ENCODE peak calls at places on chromosomes 2 and 18, in five cellular contexts. G, K, A, M and J are unnamed samples.

GRCh38 chr2:71963295-71963694 is 184.4 kb downstream of the CYP26B1 start:
- DNase-seq in M (peak; percentile 67), A (no peak), G (peak; percentile 23), K (no peak), J (no peak)

GRCh38 chr2:173030541-173031485 is 44.8 kb upstream of the MAP3K20 start:
- DNase-seq in A (no peak), K (no peak), M (no peak), G (no peak), J (no peak)

GRCh38 chr2:238370482-238371372 is 50.4 kb downstream of the TRAF3IP1 start:
- DNase-seq in M (peak; percentile 71), K (peak; percentile 36), G (peak; percentile 31), A (peak; percentile 63), J (no peak)

GRCh38 chr2:114085992-114086391 is 196.1 kb downstream of the ACTR3 start:
- DNase-seq in M (no peak), K (no peak), A (no peak), G (no peak), J (no peak)

GRCh38 chr18:33440011-33440383 is 524 bp downstream of the CCDC178 start:
- DNase-seq in K (no peak), M (no peak), A (peak; percentile 23), G (peak; percentile 53), J (no peak)

GRCh38 chr2:169694894-169695260 is 608 bp downstream of the PHOSPHO2 start:
- DNase-seq in G (no peak), A (no peak), M (no peak), K (no peak), J (peak; percentile 37)

GRCh38 chr2:144071461-144071860 is 448.5 kb downstream of the ZEB2 start:
- DNase-seq in K (no peak), A (no peak), M (peak; percentile 9), G (no peak), J (no peak)

GRCh38 chr18:48136051-48136543 is 205.6 kb upstream of the SMAD2 start:
- DNase-seq in G (no peak), A (no peak), K (no peak), M (peak; percentile 11), J (no peak)

GRCh38 chr18:48002933-48003365 is 72.5 kb upstream of the SMAD2 start:
- DNase-seq in G (peak; percentile 95), K (peak; percentile 77), M (peak; percentile 92), A (no peak), J (no peak)

GRCh38 chr2:46982356-46983064 is 66.9 kb upstream of the MCFD2 start:
- DNase-seq in A (no peak), K (no peak), M (no peak), G (no peak), J (no peak)